ENCODE peak calls at places on chromosomes 3 and 15, in seven cellular contexts. A is psoas muscle, B is fibroblast of mammary gland, C is endothelial cell, Z is lower lobe of right lung, R is A549, N is OCI-LY7. L is an unnamed sample.

GRCh38 chr3:87491843-87492242 is 215.5 kb upstream of the POU1F1 start:
- DNase-seq in R (no peak), Z (no peak), C (no peak), A (no peak), N (no peak), B (no peak), L (no peak)

GRCh38 chr3:69768436-69768835 is 29.2 kb downstream of the MITF start:
- DNase-seq in B (no peak), C (no peak), Z (no peak), N (no peak), A (no peak), R (no peak), L (no peak)

GRCh38 chr15:34241376-34242350 is 16.8 kb downstream of the EMC4 start:
- DNase-seq in C (peak), B (peak), Z (no peak), A (no peak), R (peak), N (peak), L (peak)

GRCh38 chr3:149501524-149501923 is 27.0 kb downstream of the TM4SF4 start:
- DNase-seq in Z (no peak), A (no peak), N (no peak), R (no peak), C (no peak), B (peak), L (no peak)

GRCh38 chr3:36695769-36696137 is 68.6 kb downstream of the DCLK3 start:
- DNase-seq in C (no peak), N (no peak), A (no peak), Z (no peak), B (peak), R (no peak), L (no peak)

GRCh38 chr15:49423906-49424520 is 971 bp downstream of the FGF7 start:
- DNase-seq in Z (no peak), N (no peak), B (peak), A (no peak), R (no peak), C (no peak), L (no peak)

GRCh38 chr3:51711352-51712019 is 4.6 kb downstream of the GRM2 start:
- DNase-seq in C (no peak), R (no peak), N (no peak), Z (no peak), A (no peak), B (no peak), L (no peak)

GRCh38 chr3:58366699-58367098 is 34.0 kb downstream of the PXK start:
- DNase-seq in R (no peak), A (no peak), Z (no peak), B (peak), N (no peak), C (no peak), L (no peak)

GRCh38 chr3:15903776-15904720 is 106.3 kb upstream of the ANKRD28 start:
- DNase-seq in N (no peak), B (peak), Z (no peak), R (no peak), A (peak), C (no peak), L (no peak)

GRCh38 chr3:189001559-189001958 is 170.2 kb upstream of the TPRG1 start:
- DNase-seq in B (peak), A (no peak), R (peak), N (no peak), C (no peak), Z (no peak), L (no peak)

GRCh38 chr15:53437985-53438841 is 321.2 kb downstream of the WDR72 start:
- DNase-seq in Z (no peak), A (no peak), R (no peak), C (no peak), B (no peak), N (no peak), L (no peak)

GRCh38 chr3:98329392-98330124 is 24.1 kb upstream of the OR5K4 start:
- DNase-seq in Z (no peak), C (peak), R (peak), B (peak), A (peak), N (peak), L (peak)
- TF ChIP-seq CTCF in Z (peak), C (peak), R (peak), B (peak), A (peak), N (peak), L (peak)

GRCh38 chr3:140376136-140376889 is 301.6 kb upstream of the TRIM42 start:
- DNase-seq in R (no peak), B (peak), N (no peak), Z (no peak), A (no peak), C (no peak), L (no peak)

GRCh38 chr3:140375002-140375401 is 302.9 kb upstream of the TRIM42 start:
- DNase-seq in B (peak), Z (no peak), C (no peak), A (no peak), N (no peak), R (no peak), L (no peak)

GRCh38 chr3:140378571-140379340 is 299.1 kb upstream of the TRIM42 start:
- DNase-seq in C (no peak), N (no peak), Z (no peak), A (no peak), B (peak), R (no peak), L (no peak)

DNA sequence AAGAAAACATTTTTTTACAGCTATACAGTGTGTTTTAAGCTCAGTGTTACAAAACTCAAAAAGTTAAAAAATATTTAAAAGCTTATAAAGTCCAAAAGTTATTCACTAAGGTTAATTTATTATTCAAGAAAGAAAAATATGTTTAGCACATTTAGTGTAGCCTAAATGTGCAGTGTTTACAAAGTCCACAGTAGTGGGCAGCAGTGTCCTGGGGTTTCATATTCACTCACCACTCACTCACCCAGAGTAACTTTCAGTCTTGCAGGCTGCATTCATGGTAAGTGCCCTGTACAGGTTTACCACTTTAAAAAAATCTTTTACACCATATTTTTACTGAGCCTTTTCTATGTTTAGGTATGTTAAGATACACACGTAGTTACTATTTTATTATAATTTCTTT is 300.2 kb upstream of the TRIM42 start:
- DNase-seq in R (no peak), A (no peak), Z (no peak), C (no peak), B (peak), N (no peak), L (no peak)
- TF ChIP-seq CTCF in R (no peak), A (no peak), Z (no peak), C (no peak), B (peak), N (no peak), L (no peak)

GRCh38 chr3:47405820-47406761 is 25.3 kb downstream of the PTPN23 start:
- DNase-seq in A (no peak), R (no peak), B (no peak), N (no peak), Z (no peak), C (no peak), L (no peak)

GRCh38 chr3:47408839-47409229 is 28.0 kb downstream of the PTPN23 start:
- DNase-seq in N (no peak), Z (no peak), C (no peak), R (no peak), B (no peak), A (no peak), L (no peak)

GRCh38 chr3:47404955-47405790 is 24.4 kb downstream of the PTPN23 start:
- DNase-seq in N (no peak), A (peak), B (peak), R (no peak), Z (no peak), C (no peak), L (no peak)

GRCh38 chr3:47407896-47408838 is 27.3 kb downstream of the PTPN23 start:
- DNase-seq in C (no peak), B (no peak), Z (no peak), A (peak), R (no peak), N (no peak), L (no peak)

GRCh38 chr3:47406762-47407149 is 25.9 kb downstream of the PTPN23 start:
- DNase-seq in Z (no peak), N (peak), B (no peak), R (no peak), A (no peak), C (no peak), L (no peak)
- TF ChIP-seq CTCF in Z (no peak), N (peak), B (no peak), R (no peak), A (no peak), C (no peak), L (no peak)

GRCh38 chr3:128405554-128406277 is 61.0 kb downstream of the DNAJB8 start:
- DNase-seq in Z (no peak), N (no peak), B (no peak), R (no peak), C (no peak), A (no peak), L (no peak)
- TF ChIP-seq CTCF in Z (no peak), N (no peak), B (no peak), R (no peak), C (no peak), A (no peak), L (no peak)

GRCh38 chr3:37876279-37876678 is 14.6 kb downstream of the CTDSPL start:
- DNase-seq in Z (no peak), A (no peak), R (no peak), B (no peak), C (no peak), N (no peak), L (no peak)
- TF ChIP-seq CTCF in Z (no peak), A (no peak), R (no peak), B (no peak), C (no peak), N (no peak), L (no peak)

DNA sequence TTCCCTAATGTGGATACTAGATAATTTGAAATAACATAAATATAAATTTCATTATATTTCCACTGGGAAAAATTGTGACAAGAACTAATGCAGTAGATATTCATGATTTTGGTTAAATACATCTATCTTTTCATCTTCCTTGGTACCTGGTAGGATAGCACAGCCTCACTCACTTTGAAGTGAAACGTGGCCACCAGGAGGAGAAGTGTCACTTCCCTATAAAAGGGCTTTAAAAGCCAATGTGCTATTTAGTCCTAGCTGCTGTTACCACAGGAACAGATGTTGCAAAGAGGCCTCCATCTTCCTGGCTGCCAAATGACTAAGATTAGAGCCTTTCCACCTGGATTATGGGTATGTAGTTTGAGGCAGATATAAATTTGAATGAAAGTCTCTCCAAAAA is 140.0 kb downstream of the PLOD2 start:
- DNase-seq in N (no peak), A (no peak), B (peak), C (no peak), Z (no peak), R (no peak), L (no peak)
- TF ChIP-seq CTCF in N (no peak), A (no peak), B (no peak), C (no peak), Z (no peak), R (no peak), L (peak)

DNA sequence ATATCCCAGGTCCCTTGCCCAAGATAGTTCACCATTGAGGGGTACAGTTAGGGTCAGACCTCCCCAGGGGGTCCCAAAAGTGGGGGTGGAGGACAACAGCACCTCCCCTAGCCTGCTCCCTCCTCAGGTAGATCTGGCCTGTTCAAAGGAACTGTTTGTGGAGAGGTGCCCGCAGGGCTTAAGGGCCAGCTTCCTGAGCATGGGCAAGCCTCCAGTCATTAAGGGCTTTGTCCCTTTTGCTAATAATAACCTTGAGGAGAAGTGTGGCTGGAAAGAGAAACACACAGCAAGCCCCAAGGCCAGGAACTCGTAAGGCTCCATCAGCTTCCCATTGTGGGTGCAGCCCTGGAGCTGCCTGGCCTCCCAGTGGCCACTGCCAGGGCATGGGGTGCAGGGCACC is 47.4 kb downstream of the ISG20 start:
- DNase-seq in C (no peak), N (no peak), A (no peak), Z (no peak), R (no peak), B (no peak), L (no peak)
- TF ChIP-seq CTCF in C (no peak), N (no peak), A (no peak), Z (no peak), R (no peak), B (no peak), L (no peak)